ENCODE peak calls at places on chromosomes 11 and 22, in eight cellular contexts. S, C, P, T, Y, G, D and Z are unnamed samples.
A peak's percentile ranks its signal among the peaks of the same experiment; 100 is the strongest.

GRCh38 chr11:131253142-131253884 is 117.1 kb upstream of the NTM start:
- DNase-seq in S (no peak), C (no peak), P (no peak), T (no peak), Y (no peak), G (no peak), D (no peak), Z (no peak)

GRCh38 chr22:34354071-34354817 is 434.0 kb upstream of the LARGE1 start:
- DNase-seq in S (no peak), C (no peak), P (no peak), T (no peak), Y (no peak), G (no peak), D (no peak), Z (no peak)

GRCh38 chr11:12130180-12130980 is 20.0 kb downstream of the MICAL2 start:
- DNase-seq in S (no peak), C (no peak), P (no peak), T (peak; percentile 71), Y (no peak), G (no peak), D (no peak), Z (no peak)

GRCh38 chr22:46842606-46843005 is 80.2 kb downstream of the TBC1D22A start:
- DNase-seq in S (peak; percentile 62), C (no peak), P (no peak), T (no peak), Y (no peak), G (no peak), D (no peak), Z (no peak)

GRCh38 chr11:117842131-117842941 is 17.8 kb upstream of the FXYD2 start:
- DNase-seq in S (peak; percentile 17), C (no peak), P (no peak), T (peak; percentile 20), Y (peak; percentile 40), G (no peak), D (no peak), Z (peak; percentile 14)

GRCh38 chr11:76806131-76806530 is 23.0 kb downstream of the TSKU start:
- DNase-seq in S (peak; percentile 15), C (no peak), P (no peak), T (peak; percentile 19), Y (no peak), G (no peak), D (no peak), Z (peak; percentile 9)

GRCh38 chr11:130124096-130124495 is 35.5 kb upstream of the ST14 start:
- DNase-seq in S (peak; percentile 68), C (no peak), P (peak; percentile 75), T (no peak), Y (no peak), G (no peak), D (no peak), Z (no peak)

GRCh38 chr11:131841028-131841427 is 470.6 kb downstream of the NTM start:
- DNase-seq in S (no peak), C (no peak), P (no peak), T (no peak), Y (no peak), G (no peak), D (no peak), Z (no peak)

GRCh38 chr11:34594603-34595002 is 26.3 kb upstream of the EHF start:
- DNase-seq in S (no peak), C (no peak), P (no peak), T (no peak), Y (no peak), G (no peak), D (no peak), Z (no peak)

GRCh38 chr11:86050310-86050709 is 18.6 kb downstream of the PICALM start:
- DNase-seq in S (no peak), C (no peak), P (no peak), T (no peak), Y (no peak), G (no peak), D (no peak), Z (no peak)

GRCh38 chr11:14722507-14722906 is 78.9 kb downstream of the PDE3B start:
- DNase-seq in S (no peak), C (no peak), P (no peak), T (no peak), Y (no peak), G (no peak), D (no peak), Z (no peak)

GRCh38 chr11:76161261-76161961 is 44.9 kb downstream of the WNT11 start:
- DNase-seq in S (no peak), C (no peak), P (no peak), T (no peak), Y (no peak), G (peak; percentile 30), D (no peak), Z (peak; percentile 43)

GRCh38 chr22:37259540-37260029 is 15.5 kb upstream of the RAC2 start:
- DNase-seq in S (no peak), C (no peak), P (no peak), T (no peak), Y (no peak), G (no peak), D (no peak), Z (no peak)

GRCh38 chr11:19864141-19865120 is 151.8 kb downstream of the NAV2 start:
- DNase-seq in S (no peak), C (no peak), P (peak; percentile 42), T (no peak), Y (no peak), G (no peak), D (no peak), Z (no peak)

GRCh38 chr11:118263694-118264567 is at the start of gene MPZL2:
- DNase-seq in S (peak; percentile 82), C (no peak), P (no peak), T (peak; percentile 90), Y (peak; percentile 76), G (no peak), D (no peak), Z (no peak)

GRCh38 chr11:914747-915493 is 4.3 kb upstream of the CHID1 start:
- DNase-seq in S (peak; percentile 33), C (no peak), P (no peak), T (peak; percentile 38), Y (no peak), G (no peak), D (no peak), Z (no peak)

GRCh38 chr22:50706481-50707125 is 31.4 kb upstream of the ACR start:
- DNase-seq in S (no peak), C (no peak), P (no peak), T (no peak), Y (peak; percentile 27), G (no peak), D (no peak), Z (no peak)

GRCh38 chr11:1402776-1403620 is 13.3 kb downstream of the BRSK2 start:
- DNase-seq in S (no peak), C (no peak), P (no peak), T (no peak), Y (no peak), G (no peak), D (no peak), Z (no peak)

DNA sequence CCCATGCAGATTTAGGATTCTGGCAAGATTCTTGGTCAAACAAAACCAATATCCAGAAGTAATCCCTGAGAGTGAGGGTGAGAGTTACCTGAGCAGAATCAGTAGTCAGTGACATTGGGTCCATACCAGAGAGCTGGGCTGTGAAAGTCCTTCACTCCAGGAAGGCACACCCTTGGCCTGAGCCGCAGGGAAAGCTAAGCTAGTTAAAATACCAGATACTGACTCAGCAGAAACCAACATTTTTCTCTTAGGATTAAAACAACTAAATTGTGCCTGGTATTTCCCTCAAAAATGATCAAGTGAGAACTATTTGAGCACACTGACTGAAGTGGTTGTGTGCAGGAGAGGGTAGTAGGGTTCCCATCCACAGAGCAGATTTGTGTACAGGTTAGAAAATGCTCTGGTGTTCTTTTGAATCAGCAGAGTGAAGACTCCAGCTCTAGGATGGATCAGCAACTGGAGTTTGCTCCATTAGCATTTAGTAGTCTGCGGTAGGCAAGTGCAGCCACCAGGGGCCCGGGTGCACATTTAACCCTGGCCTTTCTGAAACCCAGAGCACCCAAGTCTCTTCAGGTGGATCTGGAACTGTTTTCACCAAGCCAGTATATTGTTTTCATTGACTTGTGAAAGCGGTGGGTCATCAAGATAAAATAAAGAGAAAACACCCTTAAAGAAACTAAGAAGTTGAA is 100.7 kb upstream of the CLPB start:
- DNase-seq in S (no peak), C (no peak), P (peak; percentile 24), T (no peak), Y (no peak), G (no peak), D (no peak), Z (no peak)
- TF ChIP-seq CTCF in S (no peak), C (no peak), P (peak; percentile 43), T (no peak), Y (no peak), G (no peak), D (peak; percentile 12), Z (no peak)

GRCh38 chr22:27331526-27332281 is 469.9 kb downstream of the MN1 start:
- DNase-seq in S (no peak), C (no peak), P (peak; percentile 34), T (no peak), Y (peak; percentile 86), G (no peak), D (no peak), Z (no peak)
- TF ChIP-seq CTCF in S (no peak), C (no peak), P (peak; percentile 68), T (peak; percentile 22), Y (peak; percentile 46), G (no peak), D (peak; percentile 8), Z (no peak)

DNA sequence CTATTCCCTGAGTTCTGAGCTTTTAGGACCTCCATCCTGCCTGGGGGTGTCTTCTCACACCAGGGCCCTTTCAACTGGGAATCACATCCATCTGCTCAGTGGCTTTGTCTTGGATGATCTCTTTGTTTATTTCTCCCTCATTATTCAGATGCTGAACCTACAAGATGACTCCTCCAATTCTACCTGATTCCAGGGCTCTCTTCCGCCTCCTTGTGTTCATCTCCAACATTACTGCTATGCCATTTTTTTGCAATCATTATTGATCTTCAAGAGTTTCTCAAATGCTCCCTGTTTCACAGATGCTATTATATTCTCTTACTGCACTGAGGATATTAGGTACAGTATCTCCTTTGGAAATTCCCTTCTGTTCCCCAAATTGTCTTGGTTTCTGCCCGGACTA is 307.7 kb downstream of the SHANK2 start:
- DNase-seq in S (no peak), C (no peak), P (no peak), T (no peak), Y (no peak), G (no peak), D (no peak), Z (no peak)
- TF ChIP-seq CTCF in S (no peak), C (no peak), P (no peak), T (no peak), Y (no peak), G (no peak), D (peak; percentile 8), Z (no peak)

DNA sequence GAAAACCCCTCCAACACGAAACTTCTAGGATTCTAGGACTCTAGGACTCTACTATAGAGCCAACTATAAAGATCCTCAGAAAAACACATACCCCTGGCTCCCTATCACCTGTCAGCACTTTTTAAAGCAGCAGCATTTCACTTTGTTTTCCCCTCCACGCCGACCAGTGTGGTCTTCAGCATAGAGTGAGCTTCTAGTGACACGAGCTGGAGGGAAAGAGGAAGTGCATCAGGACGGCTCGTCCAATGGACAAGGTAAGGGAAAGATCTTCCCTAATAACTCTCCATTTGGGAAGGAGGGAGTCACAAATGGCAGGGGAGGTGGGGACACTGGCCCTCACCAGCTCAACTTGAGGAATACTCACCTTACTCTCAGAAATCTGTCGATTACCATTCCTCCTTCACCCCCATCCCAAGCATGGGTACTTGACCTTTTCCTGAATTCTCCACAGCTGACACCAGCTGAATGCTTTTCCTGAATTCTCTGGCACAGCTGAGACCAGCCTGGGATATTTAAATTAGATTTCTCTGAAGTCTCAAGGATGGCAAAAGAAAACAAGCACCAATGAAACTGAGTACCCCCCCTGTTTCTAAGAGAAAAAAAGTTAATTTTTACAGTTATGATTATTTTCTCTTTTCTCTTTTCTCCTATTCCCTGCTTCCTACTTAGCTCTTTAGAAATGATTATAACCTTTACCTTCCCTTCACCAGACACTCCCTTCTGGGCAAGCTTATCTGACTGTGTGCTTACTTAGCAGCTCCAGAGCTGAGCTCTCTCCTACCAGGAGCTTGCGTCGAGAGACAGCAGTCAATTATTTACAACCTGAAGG is 33.3 kb upstream of the NNMT start:
- DNase-seq in S (no peak), C (no peak), P (no peak), T (no peak), Y (no peak), G (no peak), D (no peak), Z (no peak)
- TF ChIP-seq CTCF in S (peak; percentile 57), C (no peak), P (peak; percentile 88), T (peak; percentile 54), Y (peak; percentile 39), G (peak; percentile 76), D (peak; percentile 34), Z (peak; percentile 44)